ENCODE peak calls at places on chromosomes 5 and 9, in five cellular contexts. One of them, this sample, is unnamed.

GRCh38 chr5:76606665-76607064 is 16.5 kb downstream of the F2RL2 start:
- DNase-seq in GM12878: no peak
- DNase-seq in WTC11: no peak
- DNase-seq in HepG2: no peak
- DNase-seq in K562: no peak
- DNase-seq in this sample: no peak

GRCh38 chr5:67032921-67033664 is 163.5 kb downstream of the CD180 start:
- DNase-seq in K562: no peak
- DNase-seq in GM12878: no peak
- DNase-seq in HepG2: no peak
- DNase-seq in WTC11: no peak
- DNase-seq in this sample: no peak

GRCh38 chr5:15525679-15526275 is 25.8 kb downstream of the FBXL7 start:
- DNase-seq in WTC11: no peak
- DNase-seq in HepG2: no peak
- DNase-seq in GM12878: no peak
- DNase-seq in K562: no peak
- DNase-seq in this sample: no peak

GRCh38 chr5:171481791-171482536 is 62.5 kb downstream of the FGF18 start:
- DNase-seq in GM12878: no peak
- DNase-seq in K562: no peak
- DNase-seq in HepG2: no peak
- DNase-seq in WTC11: no peak
- DNase-seq in this sample: no peak

GRCh38 chr5:135213466-135214239 is 179.6 kb upstream of the PITX1 start:
- DNase-seq in K562: no peak
- DNase-seq in WTC11: no peak
- DNase-seq in GM12878: no peak
- DNase-seq in HepG2: no peak
- DNase-seq in this sample: no peak

GRCh38 chr9:112623198-112623597 is 94.7 kb downstream of the INIP start:
- DNase-seq in WTC11: no peak
- DNase-seq in GM12878: no peak
- DNase-seq in HepG2: no peak
- DNase-seq in K562: no peak
- DNase-seq in this sample: no peak

GRCh38 chr9:90142580-90142979 is 500.0 kb downstream of the DIRAS2 start:
- DNase-seq in WTC11: peak; percentile 48
- DNase-seq in GM12878: no peak
- DNase-seq in HepG2: peak; percentile 35
- DNase-seq in K562: peak; percentile 6
- DNase-seq in this sample: peak; percentile 71

GRCh38 chr5:6399978-6400910 is 21.9 kb upstream of the MED10 start:
- DNase-seq in K562: no peak
- DNase-seq in HepG2: no peak
- DNase-seq in GM12878: no peak
- DNase-seq in WTC11: no peak
- DNase-seq in this sample: no peak

GRCh38 chr9:30774326-30774725 is 1610.1 kb upstream of the ACO1 start:
- DNase-seq in K562: no peak
- DNase-seq in HepG2: peak; percentile 28
- DNase-seq in GM12878: no peak
- DNase-seq in WTC11: peak; percentile 86
- DNase-seq in this sample: peak; percentile 87

GRCh38 chr5:151870820-151871219 is 53.8 kb downstream of the GLRA1 start:
- DNase-seq in GM12878: no peak
- DNase-seq in WTC11: no peak
- DNase-seq in K562: no peak
- DNase-seq in HepG2: no peak
- DNase-seq in this sample: no peak

GRCh38 chr5:52560366-52560765 is 227.3 kb upstream of the ITGA1 start:
- DNase-seq in GM12878: no peak
- DNase-seq in HepG2: no peak
- DNase-seq in WTC11: no peak
- DNase-seq in K562: no peak
- DNase-seq in this sample: no peak

GRCh38 chr5:167982-168660 is 23.2 kb upstream of the LRRC14B start:
- DNase-seq in HepG2: no peak
- DNase-seq in GM12878: no peak
- DNase-seq in K562: no peak
- DNase-seq in WTC11: peak; percentile 6
- DNase-seq in this sample: no peak

GRCh38 chr5:131436081-131436480 is 172.2 kb downstream of the CDC42SE2 start:
- DNase-seq in K562: no peak
- DNase-seq in HepG2: no peak
- DNase-seq in GM12878: no peak
- DNase-seq in WTC11: no peak
- DNase-seq in this sample: no peak

GRCh38 chr9:89405832-89406231 is 87.5 kb downstream of the SECISBP2 start:
- DNase-seq in HepG2: no peak
- DNase-seq in WTC11: no peak
- DNase-seq in GM12878: no peak
- DNase-seq in K562: no peak
- DNase-seq in this sample: no peak

GRCh38 chr5:157266286-157267007 is 524 bp downstream of the CYFIP2 start:
- DNase-seq in K562: no peak
- DNase-seq in WTC11: peak; percentile 68
- DNase-seq in GM12878: no peak
- DNase-seq in HepG2: no peak
- DNase-seq in this sample: peak; percentile 78

GRCh38 chr9:133513214-133514088 is 11.3 kb downstream of the MYMK start:
- DNase-seq in HepG2: no peak
- DNase-seq in K562: peak; percentile 44
- DNase-seq in WTC11: no peak
- DNase-seq in GM12878: no peak
- DNase-seq in this sample: no peak

GRCh38 chr5:10975915-10976314 is 214.9 kb upstream of the DAP start:
- DNase-seq in GM12878: no peak
- DNase-seq in HepG2: no peak
- DNase-seq in WTC11: no peak
- DNase-seq in K562: no peak
- DNase-seq in this sample: no peak

GRCh38 chr9:88976888-88977257 is 14.4 kb upstream of the S1PR3 start:
- DNase-seq in HepG2: no peak
- DNase-seq in K562: no peak
- DNase-seq in WTC11: no peak
- DNase-seq in GM12878: no peak
- DNase-seq in this sample: no peak

GRCh38 chr5:17951392-17952169 is 317.3 kb downstream of the TAF11L14 start:
- DNase-seq in GM12878: no peak
- DNase-seq in WTC11: peak; percentile 83
- DNase-seq in K562: no peak
- DNase-seq in HepG2: no peak
- DNase-seq in this sample: peak; percentile 36

GRCh38 chr9:114655689-114656088 is 1.9 kb downstream of the TEX53 start:
- DNase-seq in GM12878: no peak
- DNase-seq in WTC11: no peak
- DNase-seq in K562: no peak
- DNase-seq in HepG2: no peak
- DNase-seq in this sample: no peak

GRCh38 chr9:107281164-107281563 is 1.9 kb upstream of the RAD23B start:
- DNase-seq in GM12878: no peak
- DNase-seq in HepG2: no peak
- DNase-seq in WTC11: no peak
- DNase-seq in K562: no peak
- DNase-seq in this sample: no peak

GRCh38 chr9:107276966-107277710 is 5.9 kb upstream of the RAD23B start:
- DNase-seq in WTC11: no peak
- DNase-seq in HepG2: no peak
- DNase-seq in GM12878: no peak
- DNase-seq in K562: no peak
- DNase-seq in this sample: no peak

GRCh38 chr9:107277801-107278200 is 5.3 kb upstream of the RAD23B start:
- DNase-seq in GM12878: no peak
- DNase-seq in HepG2: no peak
- DNase-seq in K562: no peak
- DNase-seq in WTC11: no peak
- DNase-seq in this sample: no peak

GRCh38 chr9:107280543-107280942 is 2.5 kb upstream of the RAD23B start:
- DNase-seq in HepG2: no peak
- DNase-seq in WTC11: no peak
- DNase-seq in GM12878: no peak
- DNase-seq in K562: no peak
- DNase-seq in this sample: no peak

GRCh38 chr9:107279084-107279483 is 4.0 kb upstream of the RAD23B start:
- DNase-seq in HepG2: no peak
- DNase-seq in WTC11: no peak
- DNase-seq in K562: no peak
- DNase-seq in GM12878: no peak
- DNase-seq in this sample: no peak
- TF ChIP-seq USF2 in HepG2: no peak
- TF ChIP-seq USF2 in WTC11: no peak
- TF ChIP-seq USF2 in K562: no peak
- TF ChIP-seq USF2 in GM12878: no peak
- TF ChIP-seq USF2 in this sample: no peak

GRCh38 chr5:121257621-121258020 is 594.1 kb upstream of the FTMT start:
- DNase-seq in HepG2: no peak
- DNase-seq in K562: no peak
- DNase-seq in WTC11: no peak
- DNase-seq in GM12878: no peak
- DNase-seq in this sample: no peak
- TF ChIP-seq ATF2 in HepG2: no peak
- TF ChIP-seq ATF2 in K562: no peak
- TF ChIP-seq ATF2 in WTC11: no peak
- TF ChIP-seq ATF2 in GM12878: no peak
- TF ChIP-seq ATF2 in this sample: no peak

DNA sequence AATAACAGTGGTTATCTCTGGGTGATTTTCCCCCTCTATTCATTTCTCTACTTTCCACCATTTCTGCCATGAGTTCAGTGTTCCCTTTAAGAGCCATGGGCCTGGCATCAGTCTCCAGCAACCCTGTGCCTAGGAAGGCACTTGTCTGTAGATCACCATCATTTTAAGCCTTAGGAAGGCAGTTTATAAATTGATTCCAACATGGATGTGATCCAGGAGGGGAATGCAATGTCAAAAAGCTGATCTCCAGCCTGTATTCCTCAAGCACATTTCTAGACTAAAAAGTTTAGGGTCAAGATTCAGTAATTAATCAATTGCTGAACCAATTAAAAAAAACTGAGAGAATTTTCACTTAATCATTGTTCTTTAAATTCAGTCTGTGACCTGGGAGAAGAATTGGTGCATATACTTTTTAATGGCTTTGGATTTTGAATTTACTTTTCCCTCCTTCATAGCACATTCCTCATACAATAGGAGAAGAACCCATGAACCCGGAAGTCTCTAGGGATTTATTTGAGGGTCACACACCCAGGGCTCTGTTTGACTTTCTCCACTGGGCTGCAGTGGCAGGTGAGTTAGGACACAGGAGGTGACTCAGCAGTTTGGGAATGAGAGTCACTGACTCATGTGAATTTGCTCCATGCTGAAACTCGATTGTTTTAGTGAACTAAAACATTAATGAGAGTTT is 6.1 kb upstream of the ERMP1 start:
- DNase-seq in WTC11: no peak
- DNase-seq in GM12878: no peak
- DNase-seq in HepG2: peak; percentile 96
- DNase-seq in K562: peak; percentile 53
- DNase-seq in this sample: no peak
- TF ChIP-seq USF2 in WTC11: no peak
- TF ChIP-seq USF2 in GM12878: no peak
- TF ChIP-seq USF2 in HepG2: no peak
- TF ChIP-seq USF2 in K562: no peak
- TF ChIP-seq USF2 in this sample: no peak

GRCh38 chr9:6816581-6816980 is 58.8 kb downstream of the KDM4C start:
- DNase-seq in WTC11: no peak
- DNase-seq in HepG2: no peak
- DNase-seq in GM12878: no peak
- DNase-seq in K562: no peak
- DNase-seq in this sample: no peak

GRCh38 chr9:6805532-6805931 is 47.8 kb downstream of the KDM4C start:
- DNase-seq in K562: no peak
- DNase-seq in GM12878: no peak
- DNase-seq in HepG2: no peak
- DNase-seq in WTC11: no peak
- DNase-seq in this sample: no peak

DNA sequence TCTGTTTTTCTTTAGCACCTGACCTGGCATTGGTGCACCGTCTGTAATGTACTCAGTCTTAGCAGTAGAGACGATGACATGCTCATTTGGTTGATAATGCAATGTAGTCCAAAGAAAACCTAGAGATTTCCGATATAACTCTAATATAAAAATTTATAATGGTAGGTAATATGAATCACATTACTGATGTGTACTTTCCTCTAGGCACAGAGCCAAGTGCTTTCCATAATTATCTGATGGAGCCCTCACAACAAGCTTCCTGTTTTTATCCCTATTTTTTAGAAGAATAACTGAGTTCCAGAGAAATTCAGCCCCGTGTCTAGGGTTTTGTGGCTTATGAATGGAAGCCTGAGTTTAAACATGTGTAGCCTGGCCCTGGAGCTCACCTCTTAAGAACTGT is 53.7 kb downstream of the KDM4C start:
- DNase-seq in HepG2: no peak
- DNase-seq in GM12878: no peak
- DNase-seq in WTC11: no peak
- DNase-seq in K562: no peak
- DNase-seq in this sample: no peak
- TF ChIP-seq ATF2 in HepG2: no peak
- TF ChIP-seq ATF2 in GM12878: no peak
- TF ChIP-seq ATF2 in WTC11: no peak
- TF ChIP-seq ATF2 in K562: no peak
- TF ChIP-seq ATF2 in this sample: no peak